ENCODE peak calls at places on chromosomes 6 and 20, in ten cellular contexts. Q, H, L, I, J, U, N, O, S and P are unnamed samples.
A peak's percentile ranks its signal among the peaks of the same experiment; 100 is the strongest.

GRCh38 chr20:61879303-61879620 is 186.4 kb downstream of the TAF4 start:
- DNase-seq in O (no peak), N (no peak), S (no peak), Q (no peak), L (no peak), I (no peak), J (no peak), U (no peak), H (no peak), P (no peak)

GRCh38 chr6:167682125-167682524 is 144.6 kb upstream of the AFDN start:
- DNase-seq in H (no peak), U (no peak), Q (no peak), O (no peak), N (no peak), S (no peak), L (no peak), I (no peak), J (no peak), P (no peak)

GRCh38 chr6:41594326-41594725 is 43.9 kb upstream of the MDFI start:
- DNase-seq in H (no peak), O (no peak), N (no peak), J (peak; percentile 88), L (no peak), I (no peak), S (no peak), U (no peak), Q (peak; percentile 76), P (no peak)

GRCh38 chr20:9028419-9028818 is 40.5 kb upstream of the PLCB4 start:
- DNase-seq in N (no peak), O (no peak), H (no peak), S (no peak), U (no peak), J (no peak), Q (no peak), I (no peak), L (no peak), P (no peak)

GRCh38 chr6:47603227-47603626 is 95.2 kb upstream of the ADGRF4 start:
- DNase-seq in S (no peak), L (no peak), J (no peak), Q (no peak), H (no peak), O (no peak), U (no peak), I (no peak), N (no peak), P (no peak)

GRCh38 chr20:32479697-32480140 is 105.4 kb downstream of the NOL4L start:
- DNase-seq in S (no peak), U (no peak), L (no peak), J (no peak), Q (no peak), I (no peak), N (no peak), H (no peak), O (no peak), P (no peak)

GRCh38 chr6:57222684-57223077 is 574 bp upstream of the RAB23 start:
- DNase-seq in L (no peak), J (no peak), H (no peak), N (no peak), Q (no peak), O (no peak), S (no peak), I (no peak), U (no peak), P (no peak)

GRCh38 chr20:46995561-46996142 is 101.0 kb downstream of the EYA2 start:
- DNase-seq in O (no peak), I (no peak), J (no peak), Q (no peak), H (no peak), L (no peak), U (no peak), N (no peak), S (no peak), P (no peak)

GRCh38 chr20:62824476-62825287 is 7.8 kb downstream of the COL9A3 start:
- DNase-seq in S (no peak), O (no peak), U (peak; percentile 75), H (peak; percentile 65), L (peak; percentile 67), Q (no peak), N (no peak), J (no peak), I (peak; percentile 27), P (no peak)

GRCh38 chr6:105849741-105850140 is 236.4 kb upstream of the PRDM1 start:
- DNase-seq in J (peak; percentile 15), L (no peak), H (no peak), I (no peak), U (no peak), Q (no peak), S (no peak), O (no peak), N (no peak), P (no peak)

DNA sequence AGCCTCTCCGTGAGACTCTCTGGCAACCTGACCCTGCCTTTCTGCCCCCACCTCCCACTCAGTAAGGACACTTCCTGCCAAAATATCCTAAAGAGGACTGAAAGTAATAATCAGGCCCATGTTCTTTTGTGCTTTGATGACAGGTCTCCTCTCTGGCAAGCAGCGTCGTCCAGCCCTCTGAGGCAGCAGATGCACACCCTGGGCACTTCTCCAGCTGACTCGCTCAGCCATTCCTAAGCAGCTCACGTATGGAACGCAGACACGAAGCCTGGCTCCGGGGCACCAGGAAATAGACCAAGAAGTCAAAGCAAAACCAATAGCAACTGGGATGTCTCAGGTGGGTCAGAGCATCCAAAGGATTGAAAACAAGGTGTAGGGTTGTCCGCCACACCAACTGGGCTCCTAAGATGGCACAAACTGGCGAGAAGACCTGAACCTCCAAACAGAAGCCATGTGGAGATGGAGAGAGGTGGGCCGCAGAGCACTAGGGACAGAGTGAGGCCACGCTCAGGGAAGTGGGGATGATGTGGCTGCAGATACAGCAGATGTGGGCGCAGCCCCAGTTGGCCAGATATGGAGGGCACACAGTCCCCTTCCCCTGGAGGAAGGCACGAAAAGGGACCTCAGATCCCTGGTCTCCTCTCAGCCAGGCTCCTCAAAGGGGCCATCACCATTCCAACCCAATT is 99.3 kb downstream of the PRND start:
- DNase-seq in O (no peak), Q (peak; percentile 30), S (no peak), H (peak; percentile 76), L (no peak), U (no peak), I (no peak), N (no peak), J (peak; percentile 91), P (no peak)
- H3K4me3 ChIP-seq in O (no peak overlapping the region), Q (no peak overlapping the region), S (no peak overlapping the region), H (no peak overlapping the region), L (no peak overlapping the region), U (no peak overlapping the region), I (no peak overlapping the region), N (no peak overlapping the region), J (no peak overlapping the region), P (no peak overlapping the region)

GRCh38 chr20:37519508-37520416 is 1.3 kb upstream of the NNAT start:
- DNase-seq in J (no peak), H (no peak), O (no peak), S (no peak), Q (no peak), N (no peak), I (no peak), U (no peak), L (no peak), P (peak; percentile 82)

GRCh38 chr20:37518606-37519507 is 2.2 kb upstream of the NNAT start:
- DNase-seq in J (no peak), I (no peak), Q (no peak), U (no peak), O (no peak), L (no peak), S (no peak), N (no peak), H (no peak), P (peak; percentile 85)

GRCh38 chr20:37521091-37521771 is at the start of gene NNAT:
- DNase-seq in U (no peak), S (no peak), Q (no peak), H (peak; percentile 17), J (no peak), N (no peak), L (no peak), I (no peak), O (no peak), P (no peak)

GRCh38 chr20:37522258-37523011 is 1.4 kb downstream of the NNAT start:
- DNase-seq in Q (no peak), J (no peak), S (no peak), I (no peak), L (no peak), H (peak; percentile 50), U (no peak), N (no peak), O (peak; percentile 75), P (peak; percentile 86)

DNA sequence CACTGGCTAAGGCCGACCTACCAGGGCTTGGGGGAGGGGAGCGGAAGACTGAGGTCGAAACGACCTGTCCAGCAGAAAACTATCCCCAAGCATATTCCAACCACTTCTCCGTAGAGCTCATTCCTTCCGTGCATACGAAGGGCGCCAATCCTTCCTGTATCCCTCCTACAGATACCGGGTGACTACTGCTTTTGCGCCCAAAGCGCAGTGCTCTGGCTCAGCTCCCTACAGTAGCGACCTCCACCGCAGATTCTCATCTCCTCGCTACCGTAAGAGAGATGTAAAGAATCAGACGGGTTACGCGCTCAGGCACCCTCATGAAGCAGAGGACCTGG is 666 bp upstream of the NNAT start:
- DNase-seq in U (no peak), I (no peak), S (no peak), N (no peak), H (no peak), J (no peak), O (no peak), Q (no peak), L (no peak), P (no peak)
- H3K4me3 ChIP-seq in U (no peak overlapping the region), I (no peak overlapping the region), S (no peak overlapping the region), N (no peak overlapping the region), H (no peak overlapping the region), J (no peak overlapping the region), O (peak overlapping the region; percentile 100), Q (no peak overlapping the region), L (no peak overlapping the region), P (no peak overlapping the region)

GRCh38 chr20:52619671-52620070 is 352.5 kb upstream of the TSHZ2 start:
- DNase-seq in L (no peak), S (no peak), H (no peak), N (no peak), I (no peak), J (no peak), U (no peak), O (no peak), Q (no peak), P (no peak)
- H3K4me3 ChIP-seq in L (no peak overlapping the region), S (no peak overlapping the region), H (no peak overlapping the region), N (no peak overlapping the region), I (no peak overlapping the region), J (no peak overlapping the region), U (no peak overlapping the region), O (no peak overlapping the region), Q (no peak overlapping the region), P (no peak overlapping the region)

DNA sequence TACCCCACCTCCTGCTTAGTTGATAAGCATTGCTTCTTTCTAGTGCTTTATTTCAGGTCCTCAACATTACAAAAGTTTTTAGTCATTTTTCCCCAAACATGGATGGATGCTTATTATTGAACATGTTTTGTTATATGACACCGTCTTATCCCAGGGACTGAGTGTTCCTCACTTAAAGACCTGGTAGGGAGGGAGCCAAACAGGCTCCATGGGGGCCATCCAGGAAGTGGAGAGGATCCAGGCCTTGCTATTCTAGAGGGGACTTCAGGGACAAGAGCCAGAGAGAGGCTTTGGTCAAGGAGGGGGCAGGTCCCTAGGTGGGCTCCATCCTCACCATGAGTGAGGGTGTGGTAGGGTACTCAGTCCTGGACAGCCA is 7.4 kb downstream of the SLC32A1 start:
- DNase-seq in I (no peak), N (no peak), Q (no peak), O (no peak), L (no peak), U (no peak), J (no peak), S (no peak), H (no peak), P (no peak)
- H3K4me3 ChIP-seq in I (no peak overlapping the region), N (no peak overlapping the region), Q (no peak overlapping the region), O (no peak overlapping the region), L (no peak overlapping the region), U (no peak overlapping the region), J (no peak overlapping the region), S (peak overlapping the region; percentile 42), H (no peak overlapping the region), P (no peak overlapping the region)

GRCh38 chr20:59048681-59049030 is 6.1 kb upstream of the PRELID3B start:
- DNase-seq in J (no peak), H (no peak), S (no peak), N (no peak), O (no peak), U (no peak), I (no peak), Q (no peak), L (no peak), P (no peak)
- H3K4me3 ChIP-seq in J (no peak overlapping the region), H (no peak overlapping the region), S (no peak overlapping the region), N (no peak overlapping the region), O (no peak overlapping the region), U (no peak overlapping the region), I (no peak overlapping the region), Q (no peak overlapping the region), L (no peak overlapping the region), P (no peak overlapping the region)